ENCODE peak calls at places on chromosome 14, in six cellular contexts. A is progenitor cell of endocrine pancreas, O is cardiac fibroblast, C is neural progenitor cell, J is suprapubic skin, P is fibroblast of mammary gland. I is an unnamed sample.

GRCh38 chr14:88695873-88696272 is 96.9 kb downstream of the EML5 start:
- DNase-seq in A (no peak), J (no peak), P (no peak), O (no peak), C (no peak), I (no peak)

GRCh38 chr14:68695326-68695768 is 97.5 kb downstream of the ZFP36L1 start:
- DNase-seq in O (peak), A (no peak), P (peak), C (no peak), J (peak), I (no peak)

GRCh38 chr14:62076825-62077660 is 314.8 kb downstream of the SNAPC1 start:
- DNase-seq in O (no peak), J (no peak), P (no peak), A (no peak), C (peak), I (no peak)

GRCh38 chr14:24605435-24606190 is 3.9 kb downstream of the GZMH start:
- DNase-seq in P (peak), C (peak), O (peak), A (no peak), J (no peak), I (peak)

GRCh38 chr14:102592969-102593840 is 756 bp downstream of the RCOR1 start:
- DNase-seq in C (peak), P (peak), J (peak), O (peak), A (peak), I (peak)

GRCh38 chr14:77562681-77563080 is 53.8 kb downstream of the SPTLC2 start:
- DNase-seq in P (peak), J (no peak), O (peak), A (no peak), C (no peak), I (no peak)

GRCh38 chr14:39739796-39740195 is 307.6 kb upstream of the FBXO33 start:
- DNase-seq in P (no peak), A (no peak), J (no peak), O (no peak), C (no peak), I (no peak)

GRCh38 chr14:67551123-67551522 is 18.0 kb downstream of the PLEKHH1 start:
- DNase-seq in J (no peak), A (no peak), P (no peak), C (no peak), O (no peak), I (no peak)

GRCh38 chr14:81176224-81176623 is 44.5 kb downstream of the GTF2A1 start:
- DNase-seq in A (no peak), C (no peak), O (no peak), P (no peak), J (no peak), I (no peak)

GRCh38 chr14:102819790-102820330 is 42.6 kb downstream of the TRAF3 start:
- DNase-seq in J (no peak), C (no peak), A (no peak), O (no peak), P (peak), I (no peak)

GRCh38 chr14:37864861-37865718 is 269.7 kb downstream of the TTC6 start:
- DNase-seq in P (peak), A (no peak), J (no peak), O (peak), C (no peak), I (no peak)

GRCh38 chr14:63752449-63753169 is 24.7 kb upstream of the SGPP1 start:
- DNase-seq in A (no peak), C (no peak), O (peak), P (peak), J (no peak), I (no peak)

GRCh38 chr14:35229495-35230089 is 62.6 kb upstream of the PSMA6 start:
- DNase-seq in J (no peak), P (peak), O (peak), C (no peak), A (no peak), I (no peak)

GRCh38 chr14:30874120-30874998 is at the start of gene COCH:
- DNase-seq in O (no peak), J (no peak), A (peak), C (peak), P (no peak), I (peak)

GRCh38 chr14:74519316-74520074 is 25.9 kb downstream of the ISCA2 start:
- DNase-seq in J (no peak), O (no peak), A (no peak), C (no peak), P (no peak), I (no peak)

GRCh38 chr14:89531661-89532335 is 114.8 kb upstream of the FOXN3 start:
- DNase-seq in P (no peak), C (no peak), J (no peak), O (no peak), A (no peak), I (no peak)

GRCh38 chr14:28300356-28300755 is 466.2 kb upstream of the FOXG1 start:
- DNase-seq in A (no peak), J (no peak), C (no peak), P (peak), O (no peak), I (no peak)

GRCh38 chr14:102516531-102517411 is 7.2 kb upstream of the ANKRD9 start:
- DNase-seq in J (peak), P (no peak), O (peak), C (peak), A (peak), I (peak)

GRCh38 chr14:84493779-84494178 is 1036.2 kb upstream of the FLRT2 start:
- DNase-seq in P (no peak), C (no peak), J (no peak), O (peak), A (no peak), I (no peak)

GRCh38 chr14:89139404-89140247 is 277.4 kb downstream of the FOXN3 start:
- DNase-seq in A (no peak), J (no peak), O (no peak), P (no peak), C (no peak), I (no peak)

GRCh38 chr14:39090548-39091111 is 12.4 kb downstream of the SEC23A start:
- DNase-seq in J (no peak), O (no peak), A (no peak), P (no peak), C (no peak), I (no peak)

GRCh38 chr14:72961579-72962335 is 35.5 kb downstream of the DCAF4 start:
- DNase-seq in J (no peak), A (no peak), P (peak), O (peak), C (no peak), I (no peak)

GRCh38 chr14:73750161-73750901 is 36.1 kb upstream of the PNMA1 start:
- DNase-seq in P (no peak), C (no peak), O (no peak), A (no peak), J (no peak), I (no peak)

GRCh38 chr14:67487937-67488893 is at the start of gene TMEM229B:
- DNase-seq in O (no peak), A (no peak), P (no peak), C (no peak), J (no peak), I (no peak)

GRCh38 chr14:104014764-104015163 is 70.7 kb upstream of the ASPG start:
- DNase-seq in O (no peak), P (no peak), C (no peak), A (no peak), J (no peak), I (no peak)

GRCh38 chr14:31990959-31991541 is 86.1 kb upstream of the ARHGAP5 start:
- DNase-seq in J (no peak), O (peak), A (no peak), P (peak), C (no peak), I (no peak)

GRCh38 chr14:89639687-89640086 is 222.7 kb upstream of the FOXN3 start:
- DNase-seq in P (no peak), J (no peak), C (no peak), O (no peak), A (no peak), I (no peak)

GRCh38 chr14:31934767-31935266 is 142.3 kb upstream of the ARHGAP5 start:
- DNase-seq in P (peak), A (no peak), O (peak), C (peak), J (no peak), I (peak)

GRCh38 chr14:63045612-63046320 is 508 bp upstream of the KCNH5 start:
- DNase-seq in P (peak), C (peak), A (peak), O (peak), J (no peak), I (peak)

GRCh38 chr14:67674480-67675218 is at the start of gene VTI1B:
- DNase-seq in P (peak), C (peak), J (peak), A (peak), O (peak), I (peak)

GRCh38 chr14:81165188-81165587 is 55.6 kb downstream of the GTF2A1 start:
- DNase-seq in P (no peak), A (no peak), J (no peak), O (no peak), C (no peak), I (no peak)

GRCh38 chr14:71261206-71261605 is 353.9 kb downstream of the PCNX1 start:
- DNase-seq in P (no peak), J (no peak), A (no peak), C (no peak), O (peak), I (no peak)

GRCh38 chr14:29028973-29029582 is 262.5 kb downstream of the FOXG1 start:
- DNase-seq in P (no peak), A (peak), C (peak), J (no peak), O (peak), I (no peak)

GRCh38 chr14:64117671-64118402 is 176.3 kb downstream of the ESR2 start:
- DNase-seq in P (peak), C (no peak), O (peak), J (no peak), A (no peak), I (no peak)

GRCh38 chr14:99733551-99734405 is 49.7 kb downstream of the CYP46A1 start:
- DNase-seq in P (no peak), J (peak), A (no peak), O (no peak), C (no peak), I (no peak)

GRCh38 chr14:35628989-35629388 is 95.0 kb downstream of the INSM2 start:
- DNase-seq in P (peak), C (no peak), O (peak), A (no peak), J (no peak), I (no peak)

GRCh38 chr14:22159049-22159448 is 430.0 kb downstream of the DAD1 start:
- DNase-seq in J (no peak), O (no peak), A (no peak), P (no peak), C (no peak), I (no peak)
- TF ChIP-seq CTCF in J (no peak), O (no peak), A (no peak), P (no peak), C (no peak), I (no peak)

DNA sequence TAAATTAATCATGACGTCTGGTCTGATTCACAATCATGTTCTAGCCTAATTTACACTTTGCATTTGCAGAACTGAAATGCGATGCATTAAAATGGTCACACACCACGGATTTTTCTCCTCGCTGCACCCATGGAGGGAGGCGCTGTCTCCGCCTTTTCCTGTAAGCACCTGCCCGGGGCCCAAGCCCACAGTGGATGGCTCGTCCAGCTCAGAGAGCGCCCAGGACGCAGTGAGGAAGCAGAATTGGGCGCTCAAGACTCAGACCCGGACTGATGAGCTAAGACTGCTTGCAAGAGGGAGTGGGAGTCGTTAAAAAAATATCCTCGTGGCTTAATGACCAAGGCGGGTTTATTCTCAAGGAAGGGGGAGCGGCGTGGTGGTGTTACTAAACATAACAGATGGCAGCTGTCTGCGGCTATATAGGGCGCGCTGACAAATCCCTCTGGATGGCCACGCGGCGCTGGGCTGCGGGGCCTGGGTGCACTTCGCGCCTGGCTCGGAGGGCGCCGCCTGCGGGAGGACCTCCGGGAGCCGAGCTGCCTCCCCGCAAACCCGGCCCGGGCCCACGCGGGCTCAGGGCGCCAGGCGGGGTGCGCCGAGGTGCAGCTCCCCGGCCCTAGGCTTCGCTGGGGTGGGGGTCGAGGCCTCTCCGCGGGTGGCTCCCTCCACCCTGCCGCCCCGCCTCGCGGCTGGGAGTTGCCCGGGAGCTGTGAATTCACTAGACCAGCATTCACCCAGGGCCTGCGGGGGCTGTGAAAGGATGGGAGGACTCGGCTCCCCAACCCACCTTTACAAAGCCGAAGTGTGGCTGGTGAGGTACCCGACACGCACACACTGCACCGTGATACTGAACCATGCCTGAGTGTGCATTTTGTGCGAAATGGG is 78.7 kb downstream of the PPM1A start:
- DNase-seq in A (peak), J (no peak), O (no peak), C (peak), P (peak), I (no peak)
- TF ChIP-seq CTCF in A (peak), J (no peak), O (no peak), C (peak), P (no peak), I (no peak)

GRCh38 chr14:105488781-105489606 is 2.1 kb upstream of the TEDC1 start:
- DNase-seq in C (peak), J (no peak), O (no peak), A (no peak), P (no peak), I (no peak)

GRCh38 chr14:105487986-105488777 is 1.5 kb downstream of the CRIP1 start:
- DNase-seq in A (no peak), J (no peak), O (no peak), P (no peak), C (no peak), I (no peak)

GRCh38 chr14:105490318-105490571 is 801 bp upstream of the TEDC1 start:
- DNase-seq in O (no peak), A (no peak), J (no peak), C (no peak), P (no peak), I (peak)

GRCh38 chr14:105490572-105491365 is at the start of gene TEDC1:
- DNase-seq in P (peak), C (peak), A (peak), O (peak), J (peak), I (peak)

GRCh38 chr14:105489607-105490317 is 1.3 kb upstream of the TEDC1 start:
- DNase-seq in P (peak), O (peak), A (peak), J (peak), C (peak), I (peak)
- TF ChIP-seq CTCF in P (peak), O (peak), A (peak), J (peak), C (peak), I (peak)

GRCh38 chr14:60514378-60515243 is 5.7 kb downstream of the SIX6 start:
- DNase-seq in A (peak), C (peak), O (no peak), J (no peak), P (no peak), I (peak)
- TF ChIP-seq CTCF in A (peak), C (peak), O (no peak), J (no peak), P (peak), I (peak)

GRCh38 chr14:65487783-65488578 is 75.5 kb downstream of the FUT8 start:
- DNase-seq in P (no peak), O (no peak), J (no peak), C (peak), A (no peak), I (no peak)

GRCh38 chr14:65482769-65483438 is 70.4 kb downstream of the FUT8 start:
- DNase-seq in P (no peak), A (no peak), O (no peak), C (no peak), J (no peak), I (no peak)

GRCh38 chr14:65485516-65485915 is 73.0 kb downstream of the FUT8 start:
- DNase-seq in J (no peak), O (no peak), A (no peak), P (no peak), C (peak), I (no peak)

GRCh38 chr14:65483647-65484046 is 71.1 kb downstream of the FUT8 start:
- DNase-seq in J (no peak), A (no peak), O (peak), C (no peak), P (peak), I (no peak)

DNA sequence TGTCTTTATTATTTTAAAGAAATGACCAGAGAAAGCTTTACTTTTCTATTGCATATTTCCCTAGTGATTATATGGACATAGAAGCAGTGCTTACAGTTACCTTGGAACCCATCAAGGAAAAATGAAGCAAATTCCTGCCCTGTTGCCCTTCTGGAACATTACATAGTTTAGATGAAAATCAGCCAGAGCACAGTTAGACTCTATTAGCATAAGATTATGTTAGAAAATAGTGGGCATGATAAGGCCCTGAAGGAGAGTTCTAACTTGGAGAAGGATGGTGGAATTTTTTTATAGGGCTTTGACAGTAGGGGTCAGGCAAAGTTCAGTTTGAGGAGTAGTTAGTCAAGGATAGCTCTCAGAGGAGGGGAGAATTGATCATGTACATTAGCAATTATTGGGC is 74.3 kb downstream of the FUT8 start:
- DNase-seq in C (no peak), O (no peak), J (no peak), A (no peak), P (no peak), I (no peak)
- TF ChIP-seq CTCF in C (no peak), O (no peak), J (no peak), A (no peak), P (no peak), I (no peak)

DNA sequence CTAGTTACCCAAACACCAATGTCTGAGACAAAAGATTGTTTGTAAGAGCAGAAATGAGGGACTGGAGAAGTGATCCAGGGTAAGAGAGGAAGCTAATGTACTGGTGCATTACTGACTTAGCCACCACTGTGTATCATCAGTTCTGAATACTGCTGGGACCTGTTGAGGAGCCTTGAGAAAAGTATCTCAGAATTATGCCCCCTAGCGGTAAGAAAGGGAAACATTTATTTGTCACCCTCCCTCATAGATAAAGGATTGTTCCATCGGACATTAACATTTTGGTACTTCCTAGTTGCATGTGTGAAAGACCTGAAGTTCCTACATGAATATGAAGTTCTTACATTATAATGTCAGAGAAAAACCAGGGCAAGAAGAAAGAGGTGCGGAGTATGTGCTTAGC is 612.5 kb downstream of the FSCB start:
- DNase-seq in J (no peak), C (peak), O (peak), A (no peak), P (peak), I (no peak)
- TF ChIP-seq CTCF in J (no peak), C (peak), O (peak), A (peak), P (peak), I (peak)

GRCh38 chr14:95895720-95896119 is 19.1 kb downstream of the TUNAR start:
- DNase-seq in A (no peak), P (no peak), O (no peak), J (no peak), C (peak), I (no peak)
- TF ChIP-seq CTCF in A (peak), P (no peak), O (no peak), J (no peak), C (peak), I (peak)

GRCh38 chr14:50541159-50541567 is 8.8 kb upstream of the MAP4K5 start:
- DNase-seq in O (no peak), P (no peak), J (no peak), C (no peak), A (no peak), I (no peak)

GRCh38 chr14:50545618-50546017 is 13.2 kb upstream of the MAP4K5 start:
- DNase-seq in J (no peak), O (no peak), A (no peak), C (no peak), P (no peak), I (no peak)

GRCh38 chr14:50539051-50539450 is 6.7 kb upstream of the MAP4K5 start:
- DNase-seq in A (no peak), O (no peak), J (no peak), P (no peak), C (no peak), I (no peak)

GRCh38 chr14:50544911-50545310 is 12.5 kb upstream of the MAP4K5 start:
- DNase-seq in O (no peak), A (no peak), P (no peak), J (no peak), C (no peak), I (no peak)

GRCh38 chr14:50542941-50543418 is 10.6 kb upstream of the MAP4K5 start:
- DNase-seq in A (no peak), O (peak), C (peak), J (no peak), P (peak), I (peak)
- TF ChIP-seq CTCF in A (peak), O (peak), C (peak), J (peak), P (peak), I (peak)

DNA sequence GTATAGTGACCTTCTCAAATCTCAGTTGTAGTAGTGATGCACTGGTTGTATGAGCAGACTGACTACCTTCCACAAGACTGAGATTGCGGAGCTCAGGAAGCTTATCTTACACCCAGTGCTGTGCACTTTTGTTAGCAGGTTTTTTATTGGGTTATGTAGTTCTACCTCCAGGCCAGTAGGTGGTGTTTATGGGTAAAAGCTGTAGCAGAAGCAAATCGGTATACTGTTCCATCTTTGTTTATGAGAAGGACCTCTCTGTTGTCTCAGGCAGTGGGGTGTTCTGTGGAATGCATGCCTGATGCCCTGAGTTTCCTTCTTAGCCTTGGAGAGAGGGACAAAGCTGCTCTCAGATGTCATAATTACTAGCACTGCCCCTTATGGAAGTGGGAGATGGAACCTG is 217.8 kb downstream of the LRFN5 start:
- DNase-seq in P (no peak), J (no peak), C (no peak), O (no peak), A (no peak), I (no peak)
- TF ChIP-seq CTCF in P (peak), J (no peak), C (peak), O (no peak), A (peak), I (peak)

GRCh38 chr14:26394114-26394855 is 203.5 kb downstream of the NOVA1 start:
- DNase-seq in A (no peak), O (peak), C (peak), J (no peak), P (peak), I (no peak)
- TF ChIP-seq CTCF in A (peak), O (peak), C (peak), J (no peak), P (peak), I (peak)

I was measured in neural crest cell.